ENCODE peak calls at places on chromosomes 3 and 15, in eight cellular contexts. One of them, this sample, is unnamed.

GRCh38 chr3:134754768-134755559 is 40.1 kb upstream of the EPHB1 start:
- DNase-seq in PC-9: peak; percentile 14
- DNase-seq in MV-4-11: peak; percentile 6
- DNase-seq in NCI-H1436 treated with DMSO at 0.1 percent for 48 hours: no peak
- DNase-seq in B cell: no peak
- DNase-seq in SHP77: peak; percentile 10
- DNase-seq in kidney: no peak
- DNase-seq in hepatocyte: peak; percentile 61
- DNase-seq in this sample: peak; percentile 7

GRCh38 chr15:40388941-40389823 is 6.7 kb downstream of the KNSTRN start:
- DNase-seq in PC-9: no peak
- DNase-seq in MV-4-11: peak; percentile 98
- DNase-seq in NCI-H1436 treated with DMSO at 0.1 percent for 48 hours: no peak
- DNase-seq in B cell: no peak
- DNase-seq in SHP77: no peak
- DNase-seq in kidney: no peak
- DNase-seq in hepatocyte: no peak
- DNase-seq in this sample: no peak

GRCh38 chr3:100875239-100875638 is 118.0 kb downstream of the ABI3BP start:
- DNase-seq in PC-9: peak; percentile 66
- DNase-seq in MV-4-11: no peak
- DNase-seq in NCI-H1436 treated with DMSO at 0.1 percent for 48 hours: no peak
- DNase-seq in B cell: no peak
- DNase-seq in SHP77: no peak
- DNase-seq in kidney: peak; percentile 48
- DNase-seq in hepatocyte: no peak
- DNase-seq in this sample: peak; percentile 44

GRCh38 chr3:17972476-17972875 is 230.0 kb upstream of the TBC1D5 start:
- DNase-seq in PC-9: no peak
- DNase-seq in MV-4-11: peak; percentile 60
- DNase-seq in NCI-H1436 treated with DMSO at 0.1 percent for 48 hours: no peak
- DNase-seq in B cell: no peak
- DNase-seq in SHP77: no peak
- DNase-seq in kidney: no peak
- DNase-seq in hepatocyte: no peak
- DNase-seq in this sample: no peak

GRCh38 chr15:31528846-31529245 is 202.2 kb downstream of the KLF13 start:
- DNase-seq in PC-9: no peak
- DNase-seq in MV-4-11: no peak
- DNase-seq in NCI-H1436 treated with DMSO at 0.1 percent for 48 hours: no peak
- DNase-seq in B cell: no peak
- DNase-seq in SHP77: no peak
- DNase-seq in kidney: no peak
- DNase-seq in hepatocyte: no peak
- DNase-seq in this sample: no peak

GRCh38 chr3:151976211-151977050 is 103.0 kb downstream of the SUCNR1 start:
- DNase-seq in PC-9: peak; percentile 49
- DNase-seq in MV-4-11: peak; percentile 84
- DNase-seq in NCI-H1436 treated with DMSO at 0.1 percent for 48 hours: no peak
- DNase-seq in B cell: no peak
- DNase-seq in SHP77: no peak
- DNase-seq in kidney: no peak
- DNase-seq in hepatocyte: peak; percentile 15
- DNase-seq in this sample: peak; percentile 15

GRCh38 chr3:126131881-126132750 is 48.2 kb upstream of the SLC41A3 start:
- DNase-seq in PC-9: no peak
- DNase-seq in MV-4-11: no peak
- DNase-seq in NCI-H1436 treated with DMSO at 0.1 percent for 48 hours: no peak
- DNase-seq in B cell: no peak
- DNase-seq in SHP77: no peak
- DNase-seq in kidney: peak; percentile 45
- DNase-seq in hepatocyte: no peak
- DNase-seq in this sample: no peak

GRCh38 chr3:16739416-16740091 is 134.3 kb upstream of the DAZL start:
- DNase-seq in PC-9: no peak
- DNase-seq in MV-4-11: no peak
- DNase-seq in NCI-H1436 treated with DMSO at 0.1 percent for 48 hours: no peak
- DNase-seq in B cell: no peak
- DNase-seq in SHP77: no peak
- DNase-seq in kidney: no peak
- DNase-seq in hepatocyte: no peak
- DNase-seq in this sample: no peak

GRCh38 chr3:185847506-185847905 is 22.7 kb upstream of the IGF2BP2 start:
- DNase-seq in PC-9: no peak
- DNase-seq in MV-4-11: no peak
- DNase-seq in NCI-H1436 treated with DMSO at 0.1 percent for 48 hours: no peak
- DNase-seq in B cell: no peak
- DNase-seq in SHP77: no peak
- DNase-seq in kidney: no peak
- DNase-seq in hepatocyte: no peak
- DNase-seq in this sample: no peak

GRCh38 chr15:70835415-70835814 is 18.5 kb downstream of the LARP6 start:
- DNase-seq in PC-9: no peak
- DNase-seq in MV-4-11: no peak
- DNase-seq in NCI-H1436 treated with DMSO at 0.1 percent for 48 hours: no peak
- DNase-seq in B cell: no peak
- DNase-seq in SHP77: no peak
- DNase-seq in kidney: no peak
- DNase-seq in hepatocyte: no peak
- DNase-seq in this sample: no peak

GRCh38 chr3:17491601-17492000 is 250.8 kb downstream of the TBC1D5 start:
- DNase-seq in PC-9: no peak
- DNase-seq in MV-4-11: no peak
- DNase-seq in NCI-H1436 treated with DMSO at 0.1 percent for 48 hours: no peak
- DNase-seq in B cell: no peak
- DNase-seq in SHP77: no peak
- DNase-seq in kidney: no peak
- DNase-seq in hepatocyte: no peak
- DNase-seq in this sample: peak; percentile 3

GRCh38 chr15:62165029-62165792 is at the start of gene C2CD4B:
- DNase-seq in PC-9: peak; percentile 14
- DNase-seq in MV-4-11: no peak
- DNase-seq in NCI-H1436 treated with DMSO at 0.1 percent for 48 hours: no peak
- DNase-seq in B cell: no peak
- DNase-seq in SHP77: no peak
- DNase-seq in kidney: peak; percentile 91
- DNase-seq in hepatocyte: peak; percentile 59
- DNase-seq in this sample: no peak

GRCh38 chr15:40856736-40857135 is 12.9 kb downstream of the SPINT1 start:
- DNase-seq in PC-9: no peak
- DNase-seq in MV-4-11: no peak
- DNase-seq in NCI-H1436 treated with DMSO at 0.1 percent for 48 hours: no peak
- DNase-seq in B cell: peak; percentile 5
- DNase-seq in SHP77: no peak
- DNase-seq in kidney: peak; percentile 53
- DNase-seq in hepatocyte: no peak
- DNase-seq in this sample: no peak

GRCh38 chr3:17846466-17846865 is 104.0 kb upstream of the TBC1D5 start:
- DNase-seq in PC-9: no peak
- DNase-seq in MV-4-11: no peak
- DNase-seq in NCI-H1436 treated with DMSO at 0.1 percent for 48 hours: no peak
- DNase-seq in B cell: no peak
- DNase-seq in SHP77: no peak
- DNase-seq in kidney: no peak
- DNase-seq in hepatocyte: no peak
- DNase-seq in this sample: no peak

GRCh38 chr3:150232992-150233451 is 175.1 kb upstream of the TSC22D2 start:
- DNase-seq in PC-9: peak; percentile 37
- DNase-seq in MV-4-11: no peak
- DNase-seq in NCI-H1436 treated with DMSO at 0.1 percent for 48 hours: no peak
- DNase-seq in B cell: no peak
- DNase-seq in SHP77: no peak
- DNase-seq in kidney: no peak
- DNase-seq in hepatocyte: no peak
- DNase-seq in this sample: no peak

GRCh38 chr3:168812234-168812633 is 716.5 kb upstream of the GOLIM4 start:
- DNase-seq in PC-9: no peak
- DNase-seq in MV-4-11: no peak
- DNase-seq in NCI-H1436 treated with DMSO at 0.1 percent for 48 hours: no peak
- DNase-seq in B cell: no peak
- DNase-seq in SHP77: no peak
- DNase-seq in kidney: no peak
- DNase-seq in hepatocyte: no peak
- DNase-seq in this sample: no peak

GRCh38 chr3:130711885-130712284 is 34.7 kb downstream of the PIK3R4 start:
- DNase-seq in PC-9: no peak
- DNase-seq in MV-4-11: no peak
- DNase-seq in NCI-H1436 treated with DMSO at 0.1 percent for 48 hours: no peak
- DNase-seq in B cell: no peak
- DNase-seq in SHP77: no peak
- DNase-seq in kidney: no peak
- DNase-seq in hepatocyte: no peak
- DNase-seq in this sample: no peak

GRCh38 chr3:139187154-139187553 is 142.5 kb upstream of the PRR23C start:
- DNase-seq in PC-9: no peak
- DNase-seq in MV-4-11: no peak
- DNase-seq in NCI-H1436 treated with DMSO at 0.1 percent for 48 hours: no peak
- DNase-seq in B cell: no peak
- DNase-seq in SHP77: no peak
- DNase-seq in kidney: no peak
- DNase-seq in hepatocyte: peak; percentile 26
- DNase-seq in this sample: no peak

GRCh38 chr3:43872301-43872700 is 181.6 kb downstream of the ABHD5 start:
- DNase-seq in PC-9: peak; percentile 38
- DNase-seq in MV-4-11: no peak
- DNase-seq in NCI-H1436 treated with DMSO at 0.1 percent for 48 hours: no peak
- DNase-seq in B cell: no peak
- DNase-seq in SHP77: no peak
- DNase-seq in kidney: no peak
- DNase-seq in hepatocyte: peak; percentile 42
- DNase-seq in this sample: peak; percentile 79

GRCh38 chr15:69857246-69857645 is 240.5 kb downstream of the TLE3 start:
- DNase-seq in PC-9: no peak
- DNase-seq in MV-4-11: no peak
- DNase-seq in NCI-H1436 treated with DMSO at 0.1 percent for 48 hours: no peak
- DNase-seq in B cell: no peak
- DNase-seq in SHP77: no peak
- DNase-seq in kidney: no peak
- DNase-seq in hepatocyte: no peak
- DNase-seq in this sample: no peak

GRCh38 chr3:115834068-115834467 is 210.8 kb downstream of the GAP43 start:
- DNase-seq in PC-9: no peak
- DNase-seq in MV-4-11: no peak
- DNase-seq in NCI-H1436 treated with DMSO at 0.1 percent for 48 hours: no peak
- DNase-seq in B cell: no peak
- DNase-seq in SHP77: no peak
- DNase-seq in kidney: no peak
- DNase-seq in hepatocyte: no peak
- DNase-seq in this sample: no peak

GRCh38 chr3:156448300-156448699 is 106.6 kb downstream of the SSR3 start:
- DNase-seq in PC-9: no peak
- DNase-seq in MV-4-11: peak; percentile 18
- DNase-seq in NCI-H1436 treated with DMSO at 0.1 percent for 48 hours: no peak
- DNase-seq in B cell: no peak
- DNase-seq in SHP77: no peak
- DNase-seq in kidney: no peak
- DNase-seq in hepatocyte: peak; percentile 21
- DNase-seq in this sample: no peak

GRCh38 chr3:24450142-24450932 is 44.3 kb downstream of the THRB start:
- DNase-seq in PC-9: no peak
- DNase-seq in MV-4-11: no peak
- DNase-seq in NCI-H1436 treated with DMSO at 0.1 percent for 48 hours: no peak
- DNase-seq in B cell: no peak
- DNase-seq in SHP77: no peak
- DNase-seq in kidney: no peak
- DNase-seq in hepatocyte: peak; percentile 28
- DNase-seq in this sample: no peak

GRCh38 chr15:79874242-79874641 is 22.6 kb downstream of the MTHFS start:
- DNase-seq in PC-9: no peak
- DNase-seq in MV-4-11: no peak
- DNase-seq in NCI-H1436 treated with DMSO at 0.1 percent for 48 hours: no peak
- DNase-seq in B cell: no peak
- DNase-seq in SHP77: no peak
- DNase-seq in kidney: no peak
- DNase-seq in hepatocyte: no peak
- DNase-seq in this sample: no peak

GRCh38 chr3:150327678-150328667 is 80.1 kb upstream of the TSC22D2 start:
- DNase-seq in PC-9: no peak
- DNase-seq in MV-4-11: no peak
- DNase-seq in NCI-H1436 treated with DMSO at 0.1 percent for 48 hours: no peak
- DNase-seq in B cell: no peak
- DNase-seq in SHP77: no peak
- DNase-seq in kidney: no peak
- DNase-seq in hepatocyte: no peak
- DNase-seq in this sample: no peak

GRCh38 chr3:839981-840380 is 252.8 kb upstream of the CNTN6 start:
- DNase-seq in PC-9: no peak
- DNase-seq in MV-4-11: no peak
- DNase-seq in NCI-H1436 treated with DMSO at 0.1 percent for 48 hours: no peak
- DNase-seq in B cell: no peak
- DNase-seq in SHP77: no peak
- DNase-seq in kidney: no peak
- DNase-seq in hepatocyte: no peak
- DNase-seq in this sample: no peak

GRCh38 chr3:194497799-194498575 is 11.2 kb upstream of the ATP13A3 start:
- DNase-seq in PC-9: peak; percentile 58
- DNase-seq in MV-4-11: peak; percentile 16
- DNase-seq in NCI-H1436 treated with DMSO at 0.1 percent for 48 hours: no peak
- DNase-seq in B cell: no peak
- DNase-seq in SHP77: no peak
- DNase-seq in kidney: no peak
- DNase-seq in hepatocyte: peak; percentile 41
- DNase-seq in this sample: no peak